ENCODE peak calls at places on chromosome X, in nine cellular contexts. B, I, M, D, J, Y, S, X and W are unnamed samples.

GRCh38 chrX:68928401-68928800 is 99.6 kb downstream of the EFNB1 start:
- DNase-seq in I (no peak), B (no peak), X (no peak), M (no peak), J (no peak), Y (no peak), S (no peak), D (no peak), W (no peak)

GRCh38 chrX:109774706-109775105 is 41.6 kb upstream of the ACSL4 start:
- DNase-seq in B (peak), D (peak), I (peak), Y (no peak), M (no peak), S (peak), X (peak), J (no peak), W (no peak)

GRCh38 chrX:14927391-14927790 is 54.2 kb downstream of the MOSPD2 start:
- DNase-seq in B (no peak), I (no peak), J (no peak), M (no peak), D (peak), X (peak), Y (no peak), S (no peak), W (no peak)

GRCh38 chrX:119753639-119754257 is 4.6 kb upstream of the SOWAHD start:
- DNase-seq in I (peak), B (peak), M (no peak), X (no peak), D (no peak), J (no peak), S (no peak), Y (no peak), W (peak)

GRCh38 chrX:81259008-81259713 is 57.3 kb downstream of the SH3BGRL start:
- DNase-seq in I (no peak), D (peak), X (peak), J (no peak), Y (no peak), B (peak), S (no peak), M (peak), W (no peak)

GRCh38 chrX:41449615-41450014 is 2.5 kb downstream of the NYX start:
- DNase-seq in X (peak), B (no peak), Y (no peak), I (no peak), J (no peak), S (peak), M (peak), D (no peak), W (no peak)

GRCh38 chrX:68935362-68935761 is 106.5 kb downstream of the EFNB1 start:
- DNase-seq in B (no peak), I (no peak), D (no peak), M (no peak), X (no peak), S (no peak), Y (peak), J (no peak), W (no peak)

GRCh38 chrX:1860936-1861670 is 246.2 kb downstream of the ASMT start:
- DNase-seq in Y (no peak), J (no peak), D (no peak), X (no peak), I (no peak), M (no peak), S (no peak), B (no peak), W (no peak)

GRCh38 chrX:41759817-41760216 is 35.8 kb downstream of the GPR82 start:
- DNase-seq in J (no peak), B (peak), X (peak), I (no peak), D (no peak), M (no peak), Y (no peak), S (no peak), W (no peak)

GRCh38 chrX:150761176-150761818 is 68.1 kb downstream of the MTMR1 start:
- DNase-seq in M (no peak), J (no peak), B (no peak), S (no peak), Y (no peak), D (no peak), I (no peak), X (no peak), W (no peak)

DNA sequence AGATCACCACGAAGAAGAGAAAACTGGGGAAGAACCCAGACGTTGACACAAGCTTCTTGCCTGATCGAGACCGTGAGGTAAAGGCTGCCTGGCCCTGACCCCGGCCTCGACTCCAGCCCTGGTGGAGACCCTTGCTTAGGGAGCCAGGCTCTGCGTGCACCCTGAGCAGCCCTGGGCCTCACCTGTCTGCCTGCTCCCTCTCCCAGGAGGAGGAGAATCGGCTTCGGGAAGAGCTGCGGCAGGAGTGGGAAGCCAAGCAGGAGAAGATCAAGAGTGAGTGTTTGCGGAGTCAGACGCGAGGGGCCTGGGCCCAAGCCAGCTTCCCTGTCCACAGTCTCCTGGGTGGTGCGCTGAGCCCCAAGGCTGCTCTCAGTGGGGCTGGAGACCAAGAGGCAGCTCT is 4.5 kb downstream of the FAM50A start:
- DNase-seq in M (no peak), J (no peak), X (no peak), S (no peak), D (no peak), I (no peak), B (no peak), Y (no peak), W (no peak)
- TF ChIP-seq CTCF in M (no peak), J (no peak), X (no peak), S (no peak), D (no peak), I (no peak), B (no peak), Y (no peak), W (no peak)

DNA sequence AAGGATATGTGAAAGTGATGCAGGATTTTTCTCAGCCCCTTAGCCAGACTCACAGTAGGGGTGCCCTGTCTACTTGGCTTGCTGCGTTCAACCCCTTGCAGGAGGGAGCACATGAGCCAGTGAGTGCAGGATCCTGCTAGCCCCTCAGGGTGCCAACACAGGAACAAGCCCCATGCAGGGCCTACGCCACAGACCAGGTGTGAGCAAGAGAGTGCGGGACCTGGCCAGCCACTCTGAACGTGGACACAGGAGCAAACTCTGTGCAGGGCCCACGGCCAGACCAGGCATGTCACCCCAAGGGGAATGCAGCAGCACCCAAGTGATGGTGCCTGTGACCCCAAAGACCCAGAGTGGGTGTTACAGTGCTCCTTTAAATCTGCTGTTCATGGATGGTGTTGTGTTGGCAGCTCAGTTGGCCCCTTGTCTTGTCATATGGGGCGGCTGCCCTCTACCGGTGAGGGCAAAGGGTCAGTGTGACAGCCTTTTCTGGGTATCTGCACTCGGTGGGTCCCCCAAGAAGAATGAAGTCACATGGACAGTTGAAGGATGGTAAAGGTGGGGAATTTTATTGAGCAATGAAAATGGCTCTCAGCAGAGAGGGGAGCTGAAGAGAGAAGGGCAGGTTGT is 188.4 kb upstream of the MAOA start:
- DNase-seq in J (no peak), B (no peak), I (no peak), Y (no peak), D (no peak), M (no peak), S (no peak), X (no peak), W (no peak)
- TF ChIP-seq CTCF in J (no peak), B (no peak), I (no peak), Y (no peak), D (no peak), M (no peak), S (no peak), X (no peak), W (no peak)

DNA sequence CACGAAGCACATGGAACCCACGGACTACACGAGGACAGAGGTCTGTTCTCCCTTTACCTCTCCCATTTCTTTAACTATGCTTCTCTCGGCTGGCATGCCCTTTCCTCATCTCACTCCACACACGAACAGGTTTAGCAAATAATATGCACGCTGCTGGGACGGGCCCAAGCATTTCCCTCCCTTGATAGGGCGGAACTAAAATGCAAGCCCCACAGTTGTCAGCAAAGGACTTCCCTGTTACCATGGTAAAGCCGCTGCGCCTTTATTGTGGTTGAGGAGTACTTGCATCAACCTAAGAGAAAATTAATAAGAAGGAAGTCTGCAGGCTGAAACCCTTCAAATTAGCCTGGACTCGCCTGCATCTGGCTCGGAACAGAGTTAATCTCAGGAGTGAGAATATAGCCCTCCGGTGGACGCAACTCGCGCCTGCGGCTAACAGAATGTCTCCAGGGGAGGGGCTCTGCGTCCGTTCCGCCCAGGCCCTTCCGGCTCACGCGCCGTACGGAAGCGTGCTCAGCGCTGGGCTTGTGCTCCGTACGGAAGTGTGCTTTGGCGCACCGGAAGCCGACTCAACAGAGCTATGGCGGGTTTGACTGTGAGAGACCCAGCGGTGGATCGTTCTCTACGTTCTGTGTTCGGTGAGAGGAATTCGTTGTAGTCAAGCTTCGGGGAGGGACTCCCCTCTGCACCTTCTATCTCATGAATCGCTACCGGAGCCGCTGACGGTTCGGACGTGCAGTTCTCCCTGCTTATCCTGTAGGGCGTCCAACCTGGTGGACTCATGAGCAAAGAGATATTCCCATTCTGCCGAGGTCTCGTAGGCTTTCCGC is at the start of gene CSTF2:
- DNase-seq in I (peak), X (peak), J (peak), S (peak), M (peak), B (peak), D (peak), Y (peak), W (peak)
- TF ChIP-seq CTCF in I (no peak), X (no peak), J (no peak), S (no peak), M (peak), B (peak), D (no peak), Y (peak), W (peak)

DNA sequence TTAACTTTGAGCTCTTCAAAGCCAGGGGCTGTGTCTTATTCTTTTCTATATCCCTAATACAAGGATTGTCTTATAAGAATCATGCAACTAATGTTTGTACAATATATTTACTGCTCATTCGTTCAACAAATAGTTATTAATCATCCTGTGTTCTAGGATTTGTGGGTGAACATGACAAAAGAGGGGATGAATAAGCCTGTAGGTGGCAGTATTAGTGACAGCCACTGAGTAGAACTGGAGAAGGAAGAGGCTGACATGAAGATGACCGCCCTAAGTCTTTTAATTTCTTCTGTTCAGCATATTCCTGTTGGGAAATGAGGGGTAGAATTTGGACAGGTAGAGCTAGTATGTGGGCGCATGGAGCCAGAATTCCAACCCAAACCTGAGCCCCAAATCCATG is 11.9 kb upstream of the LINC00632 start:
- DNase-seq in S (no peak), B (no peak), J (no peak), I (no peak), X (no peak), M (no peak), Y (no peak), D (no peak), W (no peak)
- TF ChIP-seq CTCF in S (peak), B (peak), J (no peak), I (no peak), X (peak), M (no peak), Y (no peak), D (no peak), W (peak)